ENCODE peak calls at places on chromosomes 6 and 20, in eight cellular contexts. D is NT2/D1; J is A549; Q is PC-3; O is heart left ventricle; L is ovary; R is GM23248; X is effector memory CD4-positive, alpha-beta T cell. E is an unnamed sample.

GRCh38 chr6:105318660-105319059 is 84.2 kb downstream of the PREP start:
- DNase-seq in J (no peak), L (no peak), R (peak; percentile 87), Q (peak; percentile 79), X (no peak), O (no peak), D (no peak), E (no peak)

GRCh38 chr6:133590196-133590595 is 298.7 kb upstream of the TCF21 start:
- DNase-seq in L (no peak), D (no peak), R (no peak), O (no peak), Q (no peak), X (no peak), J (peak; percentile 17), E (no peak)

GRCh38 chr6:149468179-149468578 is 16.6 kb downstream of the ZC3H12D start:
- DNase-seq in Q (no peak), O (no peak), D (no peak), L (no peak), X (no peak), J (no peak), R (no peak), E (no peak)

GRCh38 chr6:166720859-166721258 is 93.8 kb upstream of the RPS6KA2 start:
- DNase-seq in J (no peak), L (no peak), X (no peak), D (no peak), R (no peak), O (no peak), Q (peak; percentile 49), E (no peak)

GRCh38 chr20:34875657-34876160 is 703 bp upstream of the ACSS2 start:
- DNase-seq in Q (no peak), L (no peak), O (no peak), J (no peak), X (no peak), D (no peak), R (no peak), E (no peak)

GRCh38 chr20:46592580-46593362 is 42.3 kb upstream of the OCSTAMP start:
- DNase-seq in R (peak; percentile 6), Q (peak; percentile 25), D (no peak), X (no peak), J (no peak), L (no peak), O (no peak), E (no peak)

GRCh38 chr6:11062083-11062482 is 18.0 kb upstream of the ELOVL2 start:
- DNase-seq in D (no peak), Q (no peak), X (no peak), J (no peak), O (no peak), L (no peak), R (no peak), E (no peak)

GRCh38 chr20:17568972-17569471 is 853 bp upstream of the DSTN start:
- DNase-seq in D (peak; percentile 6), X (no peak), O (peak; percentile 93), R (peak; percentile 98), J (peak; percentile 95), L (peak; percentile 84), Q (peak; percentile 98), E (peak; percentile 72)

GRCh38 chr20:59042796-59043621 is 423 bp upstream of the PRELID3B start:
- DNase-seq in X (peak; percentile 89), R (peak; percentile 97), J (peak; percentile 85), O (peak; percentile 94), Q (peak; percentile 99), L (peak; percentile 95), D (peak; percentile 81), E (peak; percentile 93)

GRCh38 chr6:148758492-148758891 is 11.7 kb downstream of the UST start:
- DNase-seq in J (no peak), X (peak; percentile 8), L (no peak), Q (no peak), D (no peak), O (no peak), R (no peak), E (no peak)

GRCh38 chr6:82144007-82144851 is 103.3 kb downstream of the IBTK start:
- DNase-seq in L (no peak), X (no peak), J (peak; percentile 47), O (peak; percentile 69), D (no peak), R (peak; percentile 99), Q (peak; percentile 89), E (peak; percentile 6)

GRCh38 chr6:37134622-37135191 is 35.2 kb upstream of the PIM1 start:
- DNase-seq in O (no peak), L (no peak), R (peak; percentile 98), J (peak; percentile 88), D (no peak), X (peak; percentile 27), Q (peak; percentile 97), E (no peak)

GRCh38 chr6:37131960-37132253 is 38.0 kb upstream of the PIM1 start:
- DNase-seq in X (no peak), D (no peak), J (no peak), L (no peak), R (no peak), Q (no peak), O (no peak), E (no peak)

GRCh38 chr6:37127961-37128862 is 41.7 kb upstream of the PIM1 start:
- DNase-seq in L (no peak), Q (peak; percentile 76), D (no peak), J (no peak), O (peak; percentile 77), R (peak; percentile 83), X (no peak), E (no peak)

GRCh38 chr6:37130704-37131103 is 39.2 kb upstream of the PIM1 start:
- DNase-seq in X (no peak), Q (peak; percentile 50), J (no peak), R (peak; percentile 63), O (peak; percentile 66), D (no peak), L (no peak), E (no peak)

GRCh38 chr6:37131104-37131959 is 38.6 kb upstream of the PIM1 start:
- DNase-seq in D (no peak), J (peak; percentile 37), O (peak; percentile 94), R (peak; percentile 17), L (no peak), Q (no peak), X (no peak), E (no peak)
- H3K4me1 ChIP-seq in D (peaks cover 8% of the 10 kb centered on the region), J (peaks cover 87% of the 10 kb centered on the region), O (peaks cover 18% of the 10 kb centered on the region), R (peaks cover 39% of the 10 kb centered on the region), L (peaks cover 4% of the 10 kb centered on the region), Q (peaks cover 68% of the 10 kb centered on the region), X (peaks cover 9% of the 10 kb centered on the region), E (peaks cover 45% of the 10 kb centered on the region)

GRCh38 chr6:41728073-41728936 is 7.1 kb downstream of the TFEB start:
- DNase-seq in R (no peak), O (no peak), J (no peak), D (no peak), X (no peak), L (no peak), Q (no peak), E (no peak)
- H3K4me1 ChIP-seq in R (peaks cover 21% of the 10 kb centered on the region), O (peaks cover 51% of the 10 kb centered on the region), J (peaks cover 35% of the 10 kb centered on the region), D (peaks cover 16% of the 10 kb centered on the region), X (peaks cover 26% of the 10 kb centered on the region), L (no peaks in the 10 kb centered on the region), Q (peaks cover 2% of the 10 kb centered on the region), E (no peaks in the 10 kb centered on the region)

DNA sequence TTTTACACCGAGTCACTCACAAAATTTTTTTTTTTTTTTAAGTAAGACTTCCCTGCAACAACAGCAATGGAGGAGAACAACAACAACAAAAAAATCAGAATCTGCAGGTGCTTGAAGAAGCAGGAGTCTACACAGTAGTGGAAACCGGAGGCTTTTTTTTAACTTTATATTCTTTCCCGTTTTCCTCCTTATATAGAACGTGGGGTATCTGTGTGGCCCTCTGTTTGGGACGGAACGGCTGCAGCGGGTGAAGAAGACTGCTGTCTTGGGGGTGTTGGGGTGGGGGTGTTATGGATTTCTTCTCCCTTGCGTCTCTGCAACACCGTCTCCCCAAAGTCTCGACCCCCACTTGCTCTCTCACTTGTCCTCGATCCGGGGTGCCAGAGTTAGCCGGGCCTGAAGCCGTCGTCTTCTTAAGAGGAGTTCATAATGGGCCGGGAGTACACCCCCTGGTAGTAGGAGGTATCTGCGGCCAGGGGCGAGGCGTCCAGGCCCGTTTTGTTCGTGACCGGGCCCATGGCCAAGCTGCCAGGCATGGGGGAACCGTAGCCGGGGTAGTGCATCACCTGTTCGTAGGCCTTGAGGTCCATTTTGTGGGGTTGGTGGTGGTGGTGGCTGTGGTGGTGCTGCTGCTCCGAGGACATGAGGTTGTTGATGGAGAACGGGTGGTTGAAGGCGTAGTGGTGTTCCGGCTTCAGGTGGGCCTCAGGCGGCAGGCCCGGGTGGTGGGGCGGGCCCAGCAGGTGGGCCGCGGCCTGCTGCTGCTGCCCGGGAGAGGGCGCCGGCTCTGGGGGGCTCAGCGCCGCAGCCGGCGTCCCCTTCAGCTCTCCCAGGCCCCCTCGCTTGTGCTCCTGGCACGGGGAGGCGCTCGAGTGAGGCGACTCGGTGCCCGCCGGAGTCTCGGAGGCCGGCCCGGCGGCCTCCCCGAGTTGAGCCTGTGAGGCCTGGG is 2.7 kb downstream of the FOXA2 start:
- DNase-seq in J (no peak), X (no peak), O (no peak), Q (no peak), L (no peak), R (no peak), D (no peak), E (no peak)
- H3K4me1 ChIP-seq in J (peaks cover 54% of the 10 kb centered on the region), X (no peaks in the 10 kb centered on the region), O (peaks cover 5% of the 10 kb centered on the region), Q (peaks cover 13% of the 10 kb centered on the region), L (no peaks in the 10 kb centered on the region), R (peaks cover 6% of the 10 kb centered on the region), D (peaks cover 2% of the 10 kb centered on the region), E (no peaks in the 10 kb centered on the region)

GRCh38 chr6:111185954-111186353 is 98.7 kb downstream of the SLC16A10 start:
- DNase-seq in D (no peak), L (no peak), X (no peak), Q (no peak), R (no peak), O (no peak), J (no peak), E (no peak)

GRCh38 chr6:111187874-111188273 is 100.6 kb downstream of the SLC16A10 start:
- DNase-seq in O (no peak), L (no peak), R (no peak), D (no peak), X (no peak), J (no peak), Q (no peak), E (no peak)

GRCh38 chr6:111183702-111184517 is 96.6 kb downstream of the SLC16A10 start:
- DNase-seq in Q (no peak), X (no peak), D (no peak), J (no peak), L (no peak), O (no peak), R (no peak), E (no peak)

GRCh38 chr6:111190637-111191036 is 103.3 kb downstream of the SLC16A10 start:
- DNase-seq in Q (no peak), L (no peak), O (no peak), J (no peak), X (no peak), D (no peak), R (no peak), E (no peak)

DNA sequence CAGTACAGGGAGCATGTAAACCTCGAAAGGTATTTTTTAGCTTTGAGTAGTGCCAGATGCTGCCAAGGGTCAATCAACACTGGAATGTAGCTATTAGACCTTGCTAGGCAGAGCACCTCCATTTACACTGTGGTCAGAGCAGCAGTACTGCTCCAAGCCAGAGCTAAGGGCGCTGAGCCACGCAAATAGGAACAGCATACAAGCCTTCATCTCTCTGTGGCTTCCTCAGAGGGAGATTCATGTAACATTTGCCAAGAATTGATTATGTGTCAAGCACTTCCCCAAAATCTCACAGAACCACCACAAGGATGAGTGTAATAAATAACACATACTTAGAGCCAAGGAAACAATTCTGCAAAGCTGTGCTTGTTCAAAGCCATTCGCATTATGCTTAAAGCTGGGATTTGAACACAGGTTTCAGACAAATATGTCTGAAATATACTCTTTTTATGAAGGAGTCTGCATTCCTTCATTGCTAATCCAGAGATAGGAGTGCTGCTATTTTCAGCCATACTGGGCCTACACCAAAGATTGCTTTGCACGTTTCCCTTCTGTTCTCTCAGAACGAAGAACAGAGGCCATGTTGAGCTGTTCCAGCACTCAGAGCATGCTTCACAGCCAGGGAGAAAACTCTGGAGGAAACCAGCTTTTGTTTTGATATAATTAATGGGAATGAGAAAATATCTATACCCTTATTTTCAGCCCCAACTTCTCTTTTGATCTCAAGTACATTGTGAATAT is 97.7 kb downstream of the SLC16A10 start:
- DNase-seq in L (no peak), Q (no peak), X (no peak), D (no peak), J (no peak), O (no peak), R (no peak), E (no peak)
- H3K4me1 ChIP-seq in L (no peaks in the 10 kb centered on the region), Q (no peaks in the 10 kb centered on the region), X (no peaks in the 10 kb centered on the region), D (no peaks in the 10 kb centered on the region), J (no peaks in the 10 kb centered on the region), O (no peaks in the 10 kb centered on the region), R (no peaks in the 10 kb centered on the region), E (no peaks in the 10 kb centered on the region)